ENCODE peak calls at places on chromosomes 3 and 15, in nine cellular contexts. I is endothelial cell of umbilical vein; Z is CD8-positive, alpha-beta memory T cell; B is A673; T is psoas muscle; V is uterus; E is colonic mucosa; L is aorta; H is CD4-positive, alpha-beta memory T cell. P is an unnamed sample.

GRCh38 chr3:50516048-50516871 is 12.8 kb upstream of the CACNA2D2 start:
- DNase-seq in I (peak; percentile 3), Z (no peak), B (peak; percentile 18), T (peak; percentile 79), V (peak; percentile 37), E (peak; percentile 27), L (no peak), H (no peak), P (no peak)

GRCh38 chr3:148146241-148146640 is 551.5 kb upstream of the AGTR1 start:
- DNase-seq in I (no peak), Z (no peak), B (no peak), T (no peak), V (no peak), E (no peak), L (no peak), H (no peak), P (no peak)

GRCh38 chr3:49807427-49808114 is 4.5 kb downstream of the INKA1 start:
- DNase-seq in I (peak; percentile 32), Z (no peak), B (peak; percentile 41), T (no peak), V (no peak), E (no peak), L (no peak), H (no peak), P (no peak)

GRCh38 chr3:13217736-13218540 is 144.7 kb upstream of the IQSEC1 start:
- DNase-seq in I (no peak), Z (peak; percentile 21), B (no peak), T (no peak), V (no peak), E (no peak), L (no peak), H (no peak), P (no peak)

GRCh38 chr3:44954289-44954688 is 21.7 kb downstream of the ZDHHC3 start:
- DNase-seq in I (no peak), Z (no peak), B (no peak), T (no peak), V (no peak), E (no peak), L (no peak), H (no peak), P (no peak)

GRCh38 chr15:45435124-45435903 is 57.0 kb upstream of the GATM start:
- DNase-seq in I (no peak), Z (no peak), B (no peak), T (no peak), V (no peak), E (peak; percentile 78), L (no peak), H (no peak), P (no peak)

GRCh38 chr15:69976366-69976994 is 121.2 kb downstream of the TLE3 start:
- DNase-seq in I (peak; percentile 40), Z (peak; percentile 58), B (peak; percentile 60), T (no peak), V (no peak), E (peak; percentile 49), L (no peak), H (peak; percentile 35), P (no peak)

GRCh38 chr3:192869131-192870027 is 48.3 kb downstream of the MB21D2 start:
- DNase-seq in I (peak; percentile 41), Z (no peak), B (peak; percentile 56), T (peak; percentile 60), V (peak; percentile 25), E (no peak), L (no peak), H (no peak), P (no peak)

GRCh38 chr3:179321585-179322322 is 1.1 kb upstream of the ZNF639 start:
- DNase-seq in I (peak; percentile 77), Z (no peak), B (peak; percentile 72), T (no peak), V (peak; percentile 37), E (peak; percentile 54), L (no peak), H (no peak), P (no peak)

GRCh38 chr3:179318876-179319275 is 4.0 kb upstream of the ZNF639 start:
- DNase-seq in I (no peak), Z (no peak), B (no peak), T (no peak), V (no peak), E (no peak), L (no peak), H (no peak), P (no peak)

GRCh38 chr3:179322481-179323196 is at the start of gene ZNF639:
- DNase-seq in I (peak; percentile 90), Z (peak; percentile 91), B (peak; percentile 94), T (peak; percentile 92), V (peak; percentile 90), E (peak; percentile 78), L (peak; percentile 94), H (peak; percentile 87), P (peak; percentile 95)

GRCh38 chr3:179323197-179323901 is 518 bp downstream of the ZNF639 start:
- DNase-seq in I (peak; percentile 74), Z (peak; percentile 77), B (peak; percentile 81), T (peak; percentile 87), V (peak; percentile 75), E (peak; percentile 74), L (peak; percentile 93), H (peak; percentile 64), P (no peak)

DNA sequence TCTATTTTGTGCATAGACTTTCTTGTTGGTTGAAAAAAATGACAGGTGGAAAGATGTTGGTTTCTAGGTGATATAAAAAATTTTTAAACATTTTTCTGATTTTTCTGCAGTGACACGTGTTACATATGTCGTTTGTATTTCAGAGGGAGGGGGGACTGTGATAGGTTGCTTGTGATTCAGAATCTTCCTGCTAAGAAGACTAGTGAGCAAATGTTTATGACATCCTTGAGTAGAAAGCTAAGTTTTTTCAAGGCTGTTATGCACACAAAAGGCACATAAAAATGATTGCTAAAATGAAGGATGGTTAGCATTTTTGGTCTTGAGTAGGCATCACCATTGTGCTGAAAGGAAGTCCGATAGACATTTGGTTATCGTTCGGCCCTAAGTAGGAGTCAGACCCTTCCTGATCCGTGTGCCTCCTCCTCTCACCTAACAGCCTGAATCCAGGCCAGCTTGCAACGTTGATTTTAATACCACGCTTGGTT is 1.5 kb downstream of the ZNF639 start:
- DNase-seq in I (peak; percentile 57), Z (no peak), B (peak; percentile 17), T (no peak), V (no peak), E (no peak), L (no peak), H (peak; percentile 38), P (no peak)
- H3K27ac ChIP-seq in I (peak overlapping the region; percentile 74), Z (peak overlapping the region; percentile 93), B (peak overlapping the region; percentile 95), T (peak overlapping the region; percentile 94), V (peak overlapping the region; percentile 92), E (peak overlapping the region; percentile 90), L (peak overlapping the region; percentile 64), H (peak overlapping the region; percentile 98), P (peak overlapping the region; percentile 93)

GRCh38 chr15:77819271-77819806 is 186.6 kb upstream of the LINGO1 start:
- DNase-seq in I (no peak), Z (no peak), B (peak; percentile 81), T (no peak), V (no peak), E (no peak), L (no peak), H (no peak), P (no peak)
- H3K27me3 ChIP-seq in I (peaks cover 37% of the 10 kb centered on the region), Z (peaks cover 14% of the 10 kb centered on the region), B (no peaks in the 10 kb centered on the region), T (peaks cover 32% of the 10 kb centered on the region), V (peaks cover 4% of the 10 kb centered on the region), E (peaks cover 42% of the 10 kb centered on the region), L (no peaks in the 10 kb centered on the region), H (no peaks in the 10 kb centered on the region), P (peaks cover 31% of the 10 kb centered on the region)

DNA sequence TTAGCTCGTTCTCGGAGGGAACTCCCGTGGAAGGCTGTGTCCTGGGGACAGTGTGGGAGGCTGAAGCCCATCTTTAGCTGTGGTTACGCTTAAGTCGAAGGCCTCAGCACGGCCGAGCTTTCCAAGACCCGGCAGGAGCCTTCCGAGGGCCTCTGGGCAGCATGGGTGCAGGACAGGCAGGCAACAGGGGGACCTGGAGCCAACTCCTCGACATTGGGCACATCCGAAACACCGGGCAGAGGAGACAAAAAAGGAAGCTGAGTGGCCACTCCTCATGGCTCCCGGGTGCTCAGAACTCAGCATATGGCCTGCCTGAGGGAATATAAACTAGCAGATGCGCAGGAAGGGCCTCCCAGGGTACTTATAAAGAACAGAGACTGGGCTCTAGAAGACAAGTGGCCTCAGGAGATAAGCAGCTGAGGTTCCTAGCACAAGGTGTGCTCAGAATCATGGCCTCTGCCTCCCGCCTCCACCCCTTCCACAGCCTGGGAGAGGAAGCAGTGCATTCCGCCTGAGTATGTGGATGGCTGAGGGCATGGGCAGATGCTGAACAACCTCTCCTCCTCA is 34.1 kb downstream of the ABTB1 start:
- DNase-seq in I (no peak), Z (no peak), B (no peak), T (no peak), V (no peak), E (no peak), L (no peak), H (no peak), P (no peak)
- H3K27ac ChIP-seq in I (no peak overlapping the region), Z (no peak overlapping the region), B (no peak overlapping the region), T (peak overlapping the region; percentile 39), V (peak overlapping the region; percentile 44), E (no peak overlapping the region), L (no peak overlapping the region), H (no peak overlapping the region), P (peak overlapping the region; percentile 71)

GRCh38 chr15:61660579-61660978 is 399.7 kb downstream of the VPS13C start:
- DNase-seq in I (no peak), Z (no peak), B (no peak), T (no peak), V (peak; percentile 57), E (no peak), L (no peak), H (no peak), P (no peak)

GRCh38 chr15:61657461-61657860 is 402.8 kb downstream of the VPS13C start:
- DNase-seq in I (no peak), Z (no peak), B (no peak), T (no peak), V (no peak), E (no peak), L (no peak), H (no peak), P (no peak)

GRCh38 chr15:61656391-61656790 is 403.9 kb downstream of the VPS13C start:
- DNase-seq in I (no peak), Z (no peak), B (no peak), T (no peak), V (no peak), E (no peak), L (no peak), H (no peak), P (peak; percentile 79)

GRCh38 chr15:61659571-61660190 is 400.6 kb downstream of the VPS13C start:
- DNase-seq in I (no peak), Z (no peak), B (no peak), T (no peak), V (no peak), E (no peak), L (no peak), H (no peak), P (no peak)

GRCh38 chr15:61661791-61662190 is 398.5 kb downstream of the VPS13C start:
- DNase-seq in I (no peak), Z (no peak), B (no peak), T (no peak), V (peak; percentile 66), E (no peak), L (no peak), H (no peak), P (no peak)
- H3K27me3 ChIP-seq in I (no peaks in the 10 kb centered on the region), Z (no peaks in the 10 kb centered on the region), B (no peaks in the 10 kb centered on the region), T (no peaks in the 10 kb centered on the region), V (no peaks in the 10 kb centered on the region), E (no peaks in the 10 kb centered on the region), L (no peaks in the 10 kb centered on the region), H (no peaks in the 10 kb centered on the region), P (no peaks in the 10 kb centered on the region)

GRCh38 chr3:172129534-172129867 is 90.1 kb downstream of the FNDC3B start:
- DNase-seq in I (no peak), Z (no peak), B (no peak), T (no peak), V (no peak), E (no peak), L (no peak), H (no peak), P (no peak)
- H3K27ac ChIP-seq in I (peak overlapping the region; percentile 70), Z (no peak overlapping the region), B (no peak overlapping the region), T (peak overlapping the region; percentile 95), V (peak overlapping the region; percentile 82), E (peak overlapping the region; percentile 40), L (no peak overlapping the region), H (peak overlapping the region; percentile 46), P (peak overlapping the region; percentile 83)